ENCODE peak calls at places on chromosomes 6 and 20, in five cellular contexts. U is PC-9, T is RWPE2, I is spleen, B is stomach. M is an unnamed sample.

GRCh38 chr6:4776967-4777925 is 1.0 kb downstream of the CDYL start:
- DNase-seq in T (no peak), U (no peak), I (no peak), B (no peak), M (no peak)

GRCh38 chr20:53652090-53652858 is 58.6 kb upstream of the ZNF217 start:
- DNase-seq in B (no peak), T (no peak), I (no peak), U (peak; percentile 48), M (peak; percentile 22)

GRCh38 chr6:21479140-21479539 is 114.4 kb upstream of the SOX4 start:
- DNase-seq in T (no peak), I (no peak), U (no peak), B (no peak), M (no peak)

GRCh38 chr6:129740013-129740412 is 30.0 kb upstream of the ARHGAP18 start:
- DNase-seq in T (no peak), B (no peak), I (no peak), U (no peak), M (no peak)

GRCh38 chr20:60000271-60001026 is 42.2 kb downstream of the CDH26 start:
- DNase-seq in T (no peak), U (peak; percentile 39), I (no peak), B (no peak), M (no peak)

GRCh38 chr20:2002365-2002764 is 8.5 kb upstream of the PDYN start:
- DNase-seq in T (no peak), B (no peak), U (no peak), I (no peak), M (no peak)

GRCh38 chr20:16474342-16474741 is 98.9 kb downstream of the KIF16B start:
- DNase-seq in T (no peak), B (no peak), I (no peak), U (no peak), M (no peak)

GRCh38 chr20:32443386-32443974 is 85.3 kb downstream of the ASXL1 start:
- DNase-seq in B (no peak), U (no peak), I (no peak), T (no peak), M (no peak)

GRCh38 chr6:11161031-11161966 is 49.8 kb upstream of the ERVFRD-1 start:
- DNase-seq in B (no peak), U (no peak), I (no peak), T (no peak), M (no peak)

GRCh38 chr6:55836945-55837344 is 38.4 kb downstream of the BMP5 start:
- DNase-seq in B (no peak), U (no peak), I (no peak), T (no peak), M (no peak)

GRCh38 chr6:111792914-111793700 is 80.1 kb downstream of the FYN start:
- DNase-seq in B (no peak), U (peak; percentile 12), T (no peak), I (no peak), M (peak; percentile 58)

GRCh38 chr20:39036011-39036410 is 73.9 kb downstream of the DHX35 start:
- DNase-seq in U (no peak), B (no peak), I (no peak), T (no peak), M (no peak)

GRCh38 chr6:95093154-95093553 is 484.2 kb upstream of the MANEA start:
- DNase-seq in B (no peak), T (no peak), I (no peak), U (no peak), M (no peak)

GRCh38 chr6:147287869-147288271 is 83.7 kb downstream of the STXBP5 start:
- DNase-seq in I (no peak), B (no peak), T (no peak), U (peak; percentile 45), M (no peak)

GRCh38 chr6:121630716-121631115 is 195.3 kb downstream of the GJA1 start:
- DNase-seq in B (no peak), U (no peak), T (no peak), I (no peak), M (no peak)

GRCh38 chr6:88455317-88455716 is 289.2 kb upstream of the CNR1 start:
- DNase-seq in T (no peak), B (no peak), U (no peak), I (no peak), M (no peak)

GRCh38 chr6:16205377-16206144 is 32.8 kb upstream of the GMPR start:
- DNase-seq in U (no peak), T (no peak), I (no peak), B (no peak), M (no peak)

DNA sequence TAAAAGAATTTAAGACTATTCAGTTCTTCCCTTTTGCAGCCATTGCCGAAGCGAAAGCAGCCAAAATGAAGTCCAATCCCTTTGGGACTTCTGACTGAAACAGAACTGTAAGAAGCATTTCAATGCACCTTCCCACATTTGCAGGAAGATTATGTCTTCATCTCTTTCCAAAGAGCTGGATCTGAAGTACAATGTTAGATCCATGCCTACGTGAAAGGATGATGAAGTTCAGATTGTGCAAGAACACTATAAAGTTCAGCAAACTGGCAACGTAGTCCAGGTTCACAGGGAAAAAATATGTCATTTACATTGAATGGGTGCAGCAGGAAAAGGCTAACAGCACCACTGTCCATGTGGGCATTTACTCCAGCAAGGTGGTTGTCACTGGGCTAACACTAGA is 6.0 kb upstream of the FILIP1 start:
- DNase-seq in I (no peak), B (no peak), T (no peak), U (no peak), M (no peak)
- H3K4me1 ChIP-seq in I (peaks cover 9% of the 10 kb centered on the region), B (no peaks in the 10 kb centered on the region), T (no peaks in the 10 kb centered on the region), U (no peaks in the 10 kb centered on the region), M (peaks cover 9% of the 10 kb centered on the region)

DNA sequence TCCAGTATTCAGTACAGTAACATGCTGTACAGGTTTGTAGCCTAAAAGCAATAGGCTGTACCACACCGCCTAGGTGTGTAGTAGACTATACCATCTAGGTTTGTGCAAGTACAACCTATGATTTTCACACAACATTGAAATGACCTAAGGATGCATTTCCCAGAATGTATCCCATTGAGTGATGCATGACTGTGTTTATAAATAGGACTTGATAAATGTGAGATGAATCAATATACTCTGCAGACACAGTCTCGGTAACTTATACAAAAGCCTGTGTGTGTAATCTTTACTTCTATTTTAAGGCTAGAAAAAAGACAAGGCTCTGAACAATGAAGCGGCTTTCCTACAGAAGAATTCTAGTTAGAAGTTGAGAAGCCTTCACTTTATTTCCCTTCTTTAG is 112.7 kb downstream of the SCML4 start:
- DNase-seq in I (no peak), B (no peak), U (peak; percentile 20), T (no peak), M (no peak)
- H3K36me3 ChIP-seq in I (no peaks in the 10 kb centered on the region), B (no peaks in the 10 kb centered on the region), U (no peaks in the 10 kb centered on the region), T (no peaks in the 10 kb centered on the region), M (peaks cover 2% of the 10 kb centered on the region)

DNA sequence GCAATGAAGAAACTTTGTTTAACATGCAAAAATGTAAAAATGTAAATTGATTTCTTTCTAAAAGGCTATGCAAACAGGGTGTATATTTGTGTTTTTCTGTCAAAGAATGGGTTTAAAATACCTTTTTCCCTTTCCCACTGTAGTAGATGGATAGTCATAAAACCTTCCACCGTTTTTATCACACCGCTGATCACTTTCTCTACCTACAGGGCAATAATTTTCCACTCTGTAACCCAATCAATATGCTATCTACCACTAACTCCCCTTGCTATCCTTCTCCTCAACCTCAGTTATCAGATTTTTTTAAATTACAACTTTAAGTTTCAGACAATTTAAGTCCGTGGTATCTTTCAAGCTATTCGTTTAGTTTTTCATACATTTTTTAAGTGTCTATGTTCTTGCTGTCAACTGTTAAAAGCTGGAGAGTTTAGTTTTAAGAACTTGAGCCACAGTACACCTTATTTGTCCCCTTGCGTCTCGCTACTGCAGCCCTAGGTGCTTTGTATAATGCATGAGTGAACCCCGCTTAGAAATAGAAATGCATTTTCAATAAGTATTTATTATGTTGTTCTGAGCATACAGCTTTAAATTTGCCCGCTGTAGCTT is 91.3 kb upstream of the ARID1B start:
- DNase-seq in U (no peak), I (no peak), T (no peak), B (no peak), M (no peak)
- H3K4me1 ChIP-seq in U (peaks cover 16% of the 10 kb centered on the region), I (peaks cover 40% of the 10 kb centered on the region), T (no peaks in the 10 kb centered on the region), B (peaks cover 12% of the 10 kb centered on the region), M (peaks cover 14% of the 10 kb centered on the region)

GRCh38 chr20:36761125-36761524 is 12.4 kb downstream of the DSN1 start:
- DNase-seq in T (peak; percentile 54), B (no peak), I (no peak), U (no peak), M (no peak)
- H3K36me3 ChIP-seq in T (peaks cover 91% of the 10 kb centered on the region), B (peaks cover 21% of the 10 kb centered on the region), I (no peaks in the 10 kb centered on the region), U (peaks cover 3% of the 10 kb centered on the region), M (no peaks in the 10 kb centered on the region)

GRCh38 chr6:37441651-37442050 is 8.6 kb downstream of the CMTR1 start:
- DNase-seq in I (no peak), U (no peak), B (no peak), T (no peak), M (no peak)

GRCh38 chr6:37438912-37439311 is 5.9 kb downstream of the CMTR1 start:
- DNase-seq in I (no peak), T (no peak), B (no peak), U (no peak), M (no peak)

GRCh38 chr6:37442416-37443218 is 9.6 kb downstream of the CMTR1 start:
- DNase-seq in T (no peak), B (no peak), I (no peak), U (no peak), M (no peak)
- H3K4me1 ChIP-seq in T (no peaks in the 10 kb centered on the region), B (peaks cover 34% of the 10 kb centered on the region), I (peaks cover 30% of the 10 kb centered on the region), U (no peaks in the 10 kb centered on the region), M (peaks cover 19% of the 10 kb centered on the region)

GRCh38 chr20:35910254-35910653 is 44.0 kb downstream of the SCAND1 start:
- DNase-seq in T (no peak), B (no peak), U (no peak), I (no peak), M (no peak)

GRCh38 chr20:35909796-35910195 is 44.5 kb downstream of the SCAND1 start:
- DNase-seq in U (no peak), I (no peak), B (no peak), T (no peak), M (no peak)

GRCh38 chr20:35917077-35917476 is 37.2 kb downstream of the SCAND1 start:
- DNase-seq in T (no peak), U (no peak), I (no peak), B (no peak), M (no peak)

GRCh38 chr20:35909176-35909575 is 45.1 kb downstream of the SCAND1 start:
- DNase-seq in B (no peak), I (no peak), T (no peak), U (no peak), M (no peak)

DNA sequence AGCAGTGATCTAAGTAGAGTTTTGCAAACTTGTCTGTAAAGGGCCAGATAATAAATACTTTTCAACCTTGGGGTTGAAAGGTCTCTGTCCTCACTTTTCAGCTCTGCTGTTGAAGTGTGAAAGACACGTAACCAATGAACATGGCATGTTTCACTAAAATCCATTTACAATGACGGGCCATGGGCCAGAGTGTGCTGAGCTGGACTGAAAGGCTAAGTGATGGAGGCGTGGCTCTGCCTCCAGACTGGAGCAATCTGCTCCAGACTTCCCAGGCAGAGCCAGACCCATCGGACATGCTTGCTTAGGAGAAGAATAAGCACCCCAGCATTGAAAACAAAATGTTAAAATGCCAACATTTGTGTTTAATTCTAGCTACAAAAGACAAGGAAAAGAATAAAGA is 41.4 kb downstream of the SCAND1 start:
- DNase-seq in U (no peak), B (no peak), I (no peak), T (no peak), M (no peak)
- H3K36me3 ChIP-seq in U (peaks cover 6% of the 10 kb centered on the region), B (peaks cover 77% of the 10 kb centered on the region), I (peaks cover 53% of the 10 kb centered on the region), T (peaks cover 78% of the 10 kb centered on the region), M (peaks cover 39% of the 10 kb centered on the region)

GRCh38 chr6:156994215-156995076 is 217.3 kb downstream of the ARID1B start:
- DNase-seq in U (no peak), T (no peak), I (no peak), B (no peak), M (no peak)
- H3K4me1 ChIP-seq in U (no peaks in the 10 kb centered on the region), T (peaks cover 5% of the 10 kb centered on the region), I (peaks cover 52% of the 10 kb centered on the region), B (peaks cover 27% of the 10 kb centered on the region), M (peaks cover 8% of the 10 kb centered on the region)

GRCh38 chr6:52990342-52990741 is 4.7 kb downstream of the GSTA4 start:
- DNase-seq in U (peak; percentile 49), I (no peak), T (no peak), B (no peak), M (no peak)
- H3K36me3 ChIP-seq in U (no peaks in the 10 kb centered on the region), I (no peaks in the 10 kb centered on the region), T (peaks cover 16% of the 10 kb centered on the region), B (peaks cover 22% of the 10 kb centered on the region), M (no peaks in the 10 kb centered on the region)

M was measured in CD4-positive, alpha-beta memory T cell.